ENCODE peak calls at places on chromosomes 1 and 21, in seven cellular contexts. Z, A, I, G, S, R and O are unnamed samples.

GRCh38 chr21:29318354-29318753 is 19.6 kb downstream of the BACH1 start:
- DNase-seq in Z (no peak), G (no peak), S (no peak), I (no peak), R (no peak), A (no peak), O (no peak)

GRCh38 chr1:205042911-205043806 is at the start of gene CNTN2:
- DNase-seq in S (no peak), A (no peak), G (no peak), I (no peak), Z (no peak), R (peak; percentile 64), O (no peak)

GRCh38 chr1:183105449-183105848 is 80.6 kb upstream of the LAMC2 start:
- DNase-seq in S (no peak), Z (no peak), R (no peak), A (no peak), I (no peak), G (no peak), O (no peak)

GRCh38 chr21:14453339-14453738 is 70.4 kb upstream of the HSPA13 start:
- DNase-seq in I (no peak), R (no peak), A (no peak), Z (no peak), G (no peak), S (no peak), O (no peak)

GRCh38 chr1:50570064-50570463 is 146.8 kb upstream of the DMRTA2 start:
- DNase-seq in S (no peak), R (no peak), A (no peak), I (no peak), G (no peak), Z (no peak), O (no peak)

GRCh38 chr1:162982364-162982763 is 86.8 kb upstream of the RGS4 start:
- DNase-seq in Z (no peak), S (no peak), R (no peak), A (no peak), I (no peak), G (no peak), O (no peak)

GRCh38 chr1:185108324-185108723 is 48.4 kb downstream of the TRMT1L start:
- DNase-seq in S (no peak), Z (peak; percentile 4), G (no peak), I (no peak), A (no peak), R (no peak), O (no peak)

GRCh38 chr1:178098262-178098661 is 4.4 kb downstream of the RASAL2 start:
- DNase-seq in I (no peak), A (no peak), G (no peak), Z (no peak), R (no peak), S (no peak), O (no peak)

GRCh38 chr1:109425902-109426277 is 358 bp downstream of the PSMA5 start:
- DNase-seq in S (no peak), A (peak; percentile 56), Z (peak; percentile 71), R (no peak), I (peak; percentile 71), G (peak; percentile 62), O (peak; percentile 79)

GRCh38 chr1:109771712-109772657 is 8.3 kb upstream of the EPS8L3 start:
- DNase-seq in Z (no peak), G (peak; percentile 19), A (no peak), R (no peak), I (peak; percentile 12), S (peak; percentile 25), O (peak; percentile 48)

GRCh38 chr1:17611991-17612390 is 72.5 kb downstream of the ARHGEF10L start:
- DNase-seq in A (no peak), S (no peak), R (no peak), I (no peak), Z (no peak), G (no peak), O (no peak)